ENCODE peak calls at places on chromosome 6, in four cellular contexts. X, H, D and F are unnamed samples.

GRCh38 chr6:105401247-105402089 is 1.4 kb downstream of the PREP start:
- DNase-seq in X (no peak), H (no peak), D (no peak), F (no peak)

GRCh38 chr6:122994256-122994655 is 1.8 kb upstream of the CLVS2 start:
- DNase-seq in X (no peak), H (no peak), D (no peak), F (no peak)

GRCh38 chr6:162195441-162195840 is 532.1 kb downstream of the PRKN start:
- DNase-seq in X (no peak), H (no peak), D (no peak), F (no peak)

GRCh38 chr6:139955366-139956155 is 581.1 kb upstream of the CITED2 start:
- DNase-seq in X (no peak), H (no peak), D (no peak), F (no peak)

GRCh38 chr6:75505426-75505825 is 11.8 kb upstream of the FILIP1 start:
- DNase-seq in X (no peak), H (no peak), D (no peak), F (no peak)

GRCh38 chr6:137904822-137905617 is 38.0 kb downstream of the TNFAIP3 start:
- DNase-seq in X (no peak), H (peak; percentile 36), D (no peak), F (no peak)

GRCh38 chr6:33430991-33431879 is 11.4 kb downstream of the SYNGAP1 start:
- DNase-seq in X (peak; percentile 43), H (peak; percentile 68), D (peak; percentile 26), F (no peak)

GRCh38 chr6:143210420-143210819 is 149.7 kb downstream of the AIG1 start:
- DNase-seq in X (no peak), H (no peak), D (no peak), F (no peak)

GRCh38 chr6:10000461-10000992 is 414.3 kb downstream of the TFAP2A start:
- DNase-seq in X (no peak), H (no peak), D (no peak), F (no peak)

GRCh38 chr6:26576929-26577719 is 19.6 kb upstream of the ABT1 start:
- DNase-seq in X (no peak), H (no peak), D (no peak), F (peak; percentile 96)

GRCh38 chr6:7910654-7911344 is at the start of gene TXNDC5:
- DNase-seq in X (peak; percentile 84), H (peak; percentile 86), D (peak; percentile 67), F (no peak)

GRCh38 chr6:17032595-17033591 is 69.0 kb upstream of the STMND1 start:
- DNase-seq in X (peak; percentile 70), H (peak; percentile 62), D (peak; percentile 54), F (peak; percentile 77)

GRCh38 chr6:13338038-13338437 is 9.7 kb upstream of the TBC1D7 start:
- DNase-seq in X (no peak), H (no peak), D (no peak), F (no peak)

GRCh38 chr6:111662794-111663231 is 57.1 kb upstream of the TRAF3IP2 start:
- DNase-seq in X (no peak), H (peak; percentile 26), D (peak; percentile 48), F (no peak)

GRCh38 chr6:169589293-169589692 is 112.5 kb downstream of the WDR27 start:
- DNase-seq in X (no peak), H (peak; percentile 51), D (no peak), F (peak; percentile 2)

GRCh38 chr6:89438248-89438647 is 5.3 kb downstream of the ANKRD6 start:
- DNase-seq in X (no peak), H (no peak), D (no peak), F (no peak)

GRCh38 chr6:71403422-71404134 is 115.0 kb downstream of the OGFRL1 start:
- DNase-seq in X (no peak), H (no peak), D (no peak), F (no peak)

GRCh38 chr6:154602296-154602695 is 91.8 kb upstream of the CNKSR3 start:
- DNase-seq in X (no peak), H (no peak), D (no peak), F (no peak)

GRCh38 chr6:5989141-5989723 is 17.5 kb downstream of the NRN1 start:
- DNase-seq in X (no peak), H (no peak), D (no peak), F (no peak)

GRCh38 chr6:33314943-33315752 is 1.3 kb upstream of the TAPBP start:
- DNase-seq in X (peak; percentile 65), H (peak; percentile 86), D (peak; percentile 78), F (no peak)

GRCh38 chr6:5865492-5866031 is 141.2 kb downstream of the NRN1 start:
- DNase-seq in X (no peak), H (no peak), D (no peak), F (no peak)

GRCh38 chr6:111724505-111724904 is 118.8 kb upstream of the TRAF3IP2 start:
- DNase-seq in X (no peak), H (no peak), D (no peak), F (no peak)

GRCh38 chr6:78589426-78589825 is 277.9 kb upstream of the IRAK1BP1 start:
- DNase-seq in X (no peak), H (no peak), D (no peak), F (no peak)

GRCh38 chr6:168206681-168207274 is 112.8 kb downstream of the DACT2 start:
- DNase-seq in X (no peak), H (no peak), D (no peak), F (no peak)

GRCh38 chr6:143857651-143858050 is 6.6 kb upstream of the ZC2HC1B start:
- DNase-seq in X (no peak), H (no peak), D (no peak), F (no peak)

GRCh38 chr6:70131528-70131927 is 171.4 kb downstream of the COL9A1 start:
- DNase-seq in X (no peak), H (no peak), D (no peak), F (no peak)

GRCh38 chr6:113488061-113488460 is 369.1 kb upstream of the MARCKS start:
- DNase-seq in X (no peak), H (no peak), D (no peak), F (no peak)

GRCh38 chr6:111294374-111294967 is 188.5 kb downstream of the REV3L start:
- DNase-seq in X (no peak), H (no peak), D (no peak), F (no peak)

GRCh38 chr6:26187981-26188635 is 100.9 kb downstream of the HFE start:
- DNase-seq in X (no peak), H (peak; percentile 48), D (no peak), F (no peak)

GRCh38 chr6:81901589-81901988 is 149.1 kb upstream of the TENT5A start:
- DNase-seq in X (no peak), H (no peak), D (no peak), F (no peak)

GRCh38 chr6:166204852-166205650 is 37.4 kb upstream of the TBXT start:
- DNase-seq in X (no peak), H (no peak), D (no peak), F (no peak)

GRCh38 chr6:148530394-148530923 is 187.8 kb downstream of the SASH1 start:
- DNase-seq in X (no peak), H (no peak), D (no peak), F (no peak)

GRCh38 chr6:36623547-36624459 is 29.6 kb downstream of the SRSF3 start:
- DNase-seq in X (peak; percentile 93), H (peak; percentile 94), D (peak; percentile 89), F (peak; percentile 64)
- TF ChIP-seq POLR2AphosphoS5 in X (peak; percentile 49), H (no peak), D (peak; percentile 93), F (no peak)

DNA sequence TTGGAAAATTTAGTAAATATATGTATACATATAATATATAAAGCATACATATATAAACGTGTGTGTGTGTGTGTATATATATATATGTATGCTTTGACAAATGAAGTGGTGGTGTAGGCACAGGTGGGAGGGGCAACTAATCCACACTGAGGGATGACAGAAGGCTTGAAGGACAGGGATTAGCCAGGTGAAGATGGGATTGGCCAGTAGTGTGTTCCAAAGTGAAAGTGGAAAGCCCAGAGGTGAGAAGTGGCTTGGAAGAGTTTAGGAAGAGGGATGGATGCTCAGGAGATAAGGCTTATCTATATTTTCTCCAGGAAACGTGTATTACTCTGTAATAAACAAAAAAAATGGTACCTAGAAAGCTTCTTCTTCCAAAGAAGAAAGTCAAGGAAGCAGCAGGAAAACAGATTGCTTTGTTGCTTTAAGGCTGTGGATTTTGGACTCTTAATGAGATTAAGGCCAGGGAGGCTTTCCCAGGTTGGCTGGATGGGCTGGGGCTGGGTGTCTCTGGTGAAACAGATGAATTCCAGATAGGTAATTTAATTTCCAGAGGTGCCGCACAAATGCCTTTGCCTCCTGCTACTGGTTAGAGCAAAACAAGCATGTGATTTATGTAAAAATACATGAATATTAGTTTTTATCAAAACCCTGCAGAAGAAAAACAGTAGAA is 63.9 kb downstream of the JARID2 start:
- DNase-seq in X (no peak), H (no peak), D (no peak), F (no peak)
- H3K4me1 ChIP-seq in X (peaks cover 89% of the 10 kb centered on the region), H (no peaks in the 10 kb centered on the region), D (peaks cover 4% of the 10 kb centered on the region), F (no peaks in the 10 kb centered on the region)

GRCh38 chr6:31121131-31121790 is 1.0 kb upstream of the CDSN start:
- DNase-seq in X (no peak), H (no peak), D (no peak), F (no peak)

GRCh38 chr6:31120151-31120915 is at the start of gene CDSN:
- DNase-seq in X (no peak), H (no peak), D (no peak), F (no peak)

GRCh38 chr6:31125162-31125561 is 4.9 kb upstream of the CDSN start:
- DNase-seq in X (peak; percentile 63), H (no peak), D (peak; percentile 78), F (no peak)

GRCh38 chr6:31125586-31126363 is 5.5 kb upstream of the CDSN start:
- DNase-seq in X (no peak), H (no peak), D (no peak), F (no peak)

DNA sequence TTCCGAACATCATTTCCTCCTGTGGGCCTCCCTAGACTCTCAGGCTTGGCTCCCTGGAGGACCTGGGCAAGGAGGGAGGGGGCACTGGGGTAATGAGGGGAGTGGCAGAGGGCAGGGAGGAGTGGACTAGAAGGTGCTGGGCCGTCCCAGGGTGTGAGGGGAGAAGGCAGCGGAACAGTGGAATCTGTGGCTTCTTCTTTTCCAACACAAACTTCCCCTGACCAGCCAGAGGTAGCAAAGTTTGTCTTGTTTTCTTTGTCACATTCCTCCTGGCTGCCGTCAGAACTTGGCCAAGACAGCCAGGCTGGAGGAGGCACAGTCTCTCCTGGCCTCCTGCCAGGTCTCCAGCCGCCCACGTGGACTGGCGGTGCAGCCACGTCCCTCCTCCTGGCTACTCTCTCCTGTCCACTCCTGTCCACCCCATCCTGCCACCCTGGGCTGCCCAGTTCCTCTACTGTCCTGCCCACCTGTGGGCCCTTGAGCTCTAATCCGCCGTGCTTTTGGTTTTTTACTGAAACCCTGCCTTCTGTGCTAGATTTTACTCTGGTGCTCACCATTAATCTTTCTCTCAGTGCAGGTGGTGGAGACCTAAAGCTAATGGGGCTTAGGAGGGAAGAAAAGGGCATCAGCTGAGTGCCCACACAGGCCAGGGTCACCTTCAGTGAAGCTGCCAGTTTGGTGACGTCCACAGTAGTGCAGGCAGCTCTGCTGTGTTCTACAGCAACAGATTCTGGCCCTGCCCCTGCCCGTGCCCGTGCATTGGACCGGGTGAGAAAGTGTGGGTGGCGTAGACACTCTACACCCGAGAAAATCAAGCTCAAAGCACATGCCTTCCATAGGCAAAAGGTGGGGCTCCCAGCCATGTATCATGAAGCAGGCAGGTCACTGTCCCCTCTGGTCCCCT is 2.8 kb upstream of the CDSN start:
- DNase-seq in X (peak; percentile 76), H (no peak), D (peak; percentile 69), F (no peak)
- TF ChIP-seq POLR2AphosphoS5 in X (no peak), H (no peak), D (peak; percentile 59), F (peak; percentile 52)

DNA sequence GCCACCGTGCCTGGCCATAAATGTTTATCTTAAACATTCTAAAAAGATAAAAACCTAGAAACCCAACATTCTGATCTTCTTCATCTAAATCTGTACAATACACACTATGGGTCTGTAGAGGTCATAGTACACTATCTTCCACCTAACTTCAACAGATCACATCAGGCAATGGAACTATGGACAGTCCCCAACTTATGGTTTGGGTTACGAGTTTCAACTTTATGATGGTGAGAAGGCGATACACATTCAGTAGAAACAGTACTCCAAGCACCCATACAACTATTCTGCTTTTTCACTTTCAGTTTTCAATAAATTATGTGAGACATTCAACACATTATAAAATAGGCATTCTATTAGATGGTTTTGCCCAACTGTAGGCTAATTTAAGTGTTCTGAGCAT is 23.1 kb downstream of the FKBP5 start:
- DNase-seq in X (no peak), H (no peak), D (no peak), F (no peak)
- H3K4me1 ChIP-seq in X (peaks cover 92% of the 10 kb centered on the region), H (peaks cover 16% of the 10 kb centered on the region), D (peaks cover 14% of the 10 kb centered on the region), F (peaks cover 24% of the 10 kb centered on the region)